ENCODE peak calls at places on chromosomes 11 and 22, in eight cellular contexts. One of them, this sample, is unnamed.
A peak's percentile ranks its signal among the peaks of the same experiment; 100 is the strongest.

GRCh38 chr11:109929308-109929707 is 163.9 kb upstream of the ZC3H12C start:
- DNase-seq in T follicular helper cell: no peak
- DNase-seq in HCEC 1CT: no peak
- DNase-seq in NCI-H774: no peak
- DNase-seq in stimulated activated CD8-positive, alpha-beta memory T cell treated with anti-CD3 and anti-CD28 coated beads, Interleukin-12 subunit alpha, Interleukin-12 subunit beta, amount 100 ng/mL, for 4 hours: no peak
- DNase-seq in T-helper 22 cell: no peak
- DNase-seq in activated B cell treated with CpG ODN at 0.5 μM for 24 hours: no peak
- DNase-seq in colonic mucosa: no peak
- DNase-seq in this sample: no peak

GRCh38 chr11:34157163-34157562 is 51.7 kb downstream of the NAT10 start:
- DNase-seq in NCI-H774: no peak
- DNase-seq in activated B cell treated with CpG ODN at 0.5 μM for 24 hours: no peak
- DNase-seq in colonic mucosa: no peak
- DNase-seq in HCEC 1CT: no peak
- DNase-seq in T-helper 22 cell: no peak
- DNase-seq in stimulated activated CD8-positive, alpha-beta memory T cell treated with anti-CD3 and anti-CD28 coated beads, Interleukin-12 subunit alpha, Interleukin-12 subunit beta, amount 100 ng/mL, for 4 hours: no peak
- DNase-seq in T follicular helper cell: no peak
- DNase-seq in this sample: no peak

GRCh38 chr11:20634044-20634443 is 34.6 kb downstream of the SLC6A5 start:
- DNase-seq in T-helper 22 cell: no peak
- DNase-seq in HCEC 1CT: no peak
- DNase-seq in stimulated activated CD8-positive, alpha-beta memory T cell treated with anti-CD3 and anti-CD28 coated beads, Interleukin-12 subunit alpha, Interleukin-12 subunit beta, amount 100 ng/mL, for 4 hours: no peak
- DNase-seq in activated B cell treated with CpG ODN at 0.5 μM for 24 hours: no peak
- DNase-seq in NCI-H774: no peak
- DNase-seq in T follicular helper cell: no peak
- DNase-seq in colonic mucosa: no peak
- DNase-seq in this sample: no peak

GRCh38 chr11:67273260-67273990 is 7.2 kb downstream of the GRK2 start:
- DNase-seq in stimulated activated CD8-positive, alpha-beta memory T cell treated with anti-CD3 and anti-CD28 coated beads, Interleukin-12 subunit alpha, Interleukin-12 subunit beta, amount 100 ng/mL, for 4 hours: no peak
- DNase-seq in NCI-H774: no peak
- DNase-seq in T-helper 22 cell: no peak
- DNase-seq in activated B cell treated with CpG ODN at 0.5 μM for 24 hours: peak; percentile 40
- DNase-seq in colonic mucosa: no peak
- DNase-seq in T follicular helper cell: no peak
- DNase-seq in HCEC 1CT: no peak
- DNase-seq in this sample: no peak

GRCh38 chr11:134052395-134052987 is 16.4 kb upstream of the JAM3 start:
- DNase-seq in activated B cell treated with CpG ODN at 0.5 μM for 24 hours: no peak
- DNase-seq in NCI-H774: no peak
- DNase-seq in T follicular helper cell: no peak
- DNase-seq in T-helper 22 cell: no peak
- DNase-seq in stimulated activated CD8-positive, alpha-beta memory T cell treated with anti-CD3 and anti-CD28 coated beads, Interleukin-12 subunit alpha, Interleukin-12 subunit beta, amount 100 ng/mL, for 4 hours: no peak
- DNase-seq in colonic mucosa: no peak
- DNase-seq in HCEC 1CT: no peak
- DNase-seq in this sample: no peak

GRCh38 chr22:30506507-30506968 is 1.0 kb upstream of the SEC14L4 start:
- DNase-seq in T-helper 22 cell: no peak
- DNase-seq in activated B cell treated with CpG ODN at 0.5 μM for 24 hours: no peak
- DNase-seq in NCI-H774: no peak
- DNase-seq in colonic mucosa: no peak
- DNase-seq in stimulated activated CD8-positive, alpha-beta memory T cell treated with anti-CD3 and anti-CD28 coated beads, Interleukin-12 subunit alpha, Interleukin-12 subunit beta, amount 100 ng/mL, for 4 hours: no peak
- DNase-seq in HCEC 1CT: no peak
- DNase-seq in T follicular helper cell: no peak
- DNase-seq in this sample: no peak

GRCh38 chr22:47549741-47550340 is 787.4 kb downstream of the TBC1D22A start:
- DNase-seq in stimulated activated CD8-positive, alpha-beta memory T cell treated with anti-CD3 and anti-CD28 coated beads, Interleukin-12 subunit alpha, Interleukin-12 subunit beta, amount 100 ng/mL, for 4 hours: no peak
- DNase-seq in T follicular helper cell: no peak
- DNase-seq in colonic mucosa: no peak
- DNase-seq in activated B cell treated with CpG ODN at 0.5 μM for 24 hours: no peak
- DNase-seq in NCI-H774: no peak
- DNase-seq in HCEC 1CT: no peak
- DNase-seq in T-helper 22 cell: no peak
- DNase-seq in this sample: no peak

GRCh38 chr22:47201996-47202818 is 439.8 kb downstream of the TBC1D22A start:
- DNase-seq in stimulated activated CD8-positive, alpha-beta memory T cell treated with anti-CD3 and anti-CD28 coated beads, Interleukin-12 subunit alpha, Interleukin-12 subunit beta, amount 100 ng/mL, for 4 hours: no peak
- DNase-seq in T follicular helper cell: no peak
- DNase-seq in HCEC 1CT: no peak
- DNase-seq in NCI-H774: no peak
- DNase-seq in colonic mucosa: peak; percentile 9
- DNase-seq in T-helper 22 cell: no peak
- DNase-seq in activated B cell treated with CpG ODN at 0.5 μM for 24 hours: no peak
- DNase-seq in this sample: no peak

GRCh38 chr11:36088234-36088975 is 144.5 kb downstream of the LDLRAD3 start:
- DNase-seq in activated B cell treated with CpG ODN at 0.5 μM for 24 hours: no peak
- DNase-seq in T-helper 22 cell: no peak
- DNase-seq in NCI-H774: no peak
- DNase-seq in colonic mucosa: no peak
- DNase-seq in HCEC 1CT: no peak
- DNase-seq in stimulated activated CD8-positive, alpha-beta memory T cell treated with anti-CD3 and anti-CD28 coated beads, Interleukin-12 subunit alpha, Interleukin-12 subunit beta, amount 100 ng/mL, for 4 hours: no peak
- DNase-seq in T follicular helper cell: no peak
- DNase-seq in this sample: no peak

GRCh38 chr11:57322881-57323467 is 1.8 kb downstream of the TNKS1BP1 start:
- DNase-seq in colonic mucosa: no peak
- DNase-seq in activated B cell treated with CpG ODN at 0.5 μM for 24 hours: no peak
- DNase-seq in T follicular helper cell: no peak
- DNase-seq in stimulated activated CD8-positive, alpha-beta memory T cell treated with anti-CD3 and anti-CD28 coated beads, Interleukin-12 subunit alpha, Interleukin-12 subunit beta, amount 100 ng/mL, for 4 hours: no peak
- DNase-seq in NCI-H774: no peak
- DNase-seq in HCEC 1CT: no peak
- DNase-seq in T-helper 22 cell: no peak
- DNase-seq in this sample: no peak

GRCh38 chr11:4697583-4697982 is at the start of gene OR51E2:
- DNase-seq in NCI-H774: no peak
- DNase-seq in activated B cell treated with CpG ODN at 0.5 μM for 24 hours: no peak
- DNase-seq in stimulated activated CD8-positive, alpha-beta memory T cell treated with anti-CD3 and anti-CD28 coated beads, Interleukin-12 subunit alpha, Interleukin-12 subunit beta, amount 100 ng/mL, for 4 hours: no peak
- DNase-seq in T follicular helper cell: no peak
- DNase-seq in T-helper 22 cell: no peak
- DNase-seq in HCEC 1CT: peak; percentile 44
- DNase-seq in colonic mucosa: no peak
- DNase-seq in this sample: no peak

GRCh38 chr11:74142624-74143023 is 28.2 kb downstream of the C2CD3 start:
- DNase-seq in NCI-H774: no peak
- DNase-seq in HCEC 1CT: peak; percentile 76
- DNase-seq in T-helper 22 cell: no peak
- DNase-seq in colonic mucosa: no peak
- DNase-seq in stimulated activated CD8-positive, alpha-beta memory T cell treated with anti-CD3 and anti-CD28 coated beads, Interleukin-12 subunit alpha, Interleukin-12 subunit beta, amount 100 ng/mL, for 4 hours: no peak
- DNase-seq in activated B cell treated with CpG ODN at 0.5 μM for 24 hours: no peak
- DNase-seq in T follicular helper cell: no peak
- DNase-seq in this sample: no peak

GRCh38 chr22:45239378-45240136 is 1.1 kb downstream of the KIAA0930 start:
- DNase-seq in NCI-H774: no peak
- DNase-seq in activated B cell treated with CpG ODN at 0.5 μM for 24 hours: no peak
- DNase-seq in T follicular helper cell: no peak
- DNase-seq in HCEC 1CT: no peak
- DNase-seq in T-helper 22 cell: no peak
- DNase-seq in colonic mucosa: no peak
- DNase-seq in stimulated activated CD8-positive, alpha-beta memory T cell treated with anti-CD3 and anti-CD28 coated beads, Interleukin-12 subunit alpha, Interleukin-12 subunit beta, amount 100 ng/mL, for 4 hours: no peak
- DNase-seq in this sample: no peak

GRCh38 chr22:50276143-50276542 is 6.0 kb upstream of the MAPK11 start:
- DNase-seq in NCI-H774: no peak
- DNase-seq in stimulated activated CD8-positive, alpha-beta memory T cell treated with anti-CD3 and anti-CD28 coated beads, Interleukin-12 subunit alpha, Interleukin-12 subunit beta, amount 100 ng/mL, for 4 hours: no peak
- DNase-seq in HCEC 1CT: no peak
- DNase-seq in colonic mucosa: peak; percentile 74
- DNase-seq in T follicular helper cell: no peak
- DNase-seq in activated B cell treated with CpG ODN at 0.5 μM for 24 hours: no peak
- DNase-seq in T-helper 22 cell: peak; percentile 33
- DNase-seq in this sample: no peak

GRCh38 chr22:26462051-26462450 is 21.5 kb downstream of the HPS4 start:
- DNase-seq in colonic mucosa: no peak
- DNase-seq in activated B cell treated with CpG ODN at 0.5 μM for 24 hours: no peak
- DNase-seq in stimulated activated CD8-positive, alpha-beta memory T cell treated with anti-CD3 and anti-CD28 coated beads, Interleukin-12 subunit alpha, Interleukin-12 subunit beta, amount 100 ng/mL, for 4 hours: no peak
- DNase-seq in T follicular helper cell: no peak
- DNase-seq in T-helper 22 cell: no peak
- DNase-seq in HCEC 1CT: no peak
- DNase-seq in NCI-H774: no peak
- DNase-seq in this sample: no peak

GRCh38 chr11:61337706-61338268 is 4.8 kb downstream of the TKFC start:
- DNase-seq in NCI-H774: no peak
- DNase-seq in colonic mucosa: no peak
- DNase-seq in T follicular helper cell: no peak
- DNase-seq in stimulated activated CD8-positive, alpha-beta memory T cell treated with anti-CD3 and anti-CD28 coated beads, Interleukin-12 subunit alpha, Interleukin-12 subunit beta, amount 100 ng/mL, for 4 hours: no peak
- DNase-seq in HCEC 1CT: no peak
- DNase-seq in activated B cell treated with CpG ODN at 0.5 μM for 24 hours: no peak
- DNase-seq in T-helper 22 cell: no peak
- DNase-seq in this sample: no peak

GRCh38 chr11:44351898-44352498 is 42.1 kb upstream of the ALX4 start:
- DNase-seq in T-helper 22 cell: no peak
- DNase-seq in NCI-H774: no peak
- DNase-seq in stimulated activated CD8-positive, alpha-beta memory T cell treated with anti-CD3 and anti-CD28 coated beads, Interleukin-12 subunit alpha, Interleukin-12 subunit beta, amount 100 ng/mL, for 4 hours: no peak
- DNase-seq in HCEC 1CT: no peak
- DNase-seq in colonic mucosa: no peak
- DNase-seq in T follicular helper cell: no peak
- DNase-seq in activated B cell treated with CpG ODN at 0.5 μM for 24 hours: no peak
- DNase-seq in this sample: no peak

GRCh38 chr11:102530558-102530957 is at the start of gene MMP7:
- DNase-seq in HCEC 1CT: peak; percentile 34
- DNase-seq in T-helper 22 cell: no peak
- DNase-seq in colonic mucosa: no peak
- DNase-seq in activated B cell treated with CpG ODN at 0.5 μM for 24 hours: no peak
- DNase-seq in stimulated activated CD8-positive, alpha-beta memory T cell treated with anti-CD3 and anti-CD28 coated beads, Interleukin-12 subunit alpha, Interleukin-12 subunit beta, amount 100 ng/mL, for 4 hours: no peak
- DNase-seq in NCI-H774: peak; percentile 71
- DNase-seq in T follicular helper cell: no peak
- DNase-seq in this sample: no peak

GRCh38 chr22:35150163-35151107 is 84.5 kb downstream of the ISX start:
- DNase-seq in colonic mucosa: peak; percentile 77
- DNase-seq in stimulated activated CD8-positive, alpha-beta memory T cell treated with anti-CD3 and anti-CD28 coated beads, Interleukin-12 subunit alpha, Interleukin-12 subunit beta, amount 100 ng/mL, for 4 hours: peak; percentile 20
- DNase-seq in T-helper 22 cell: no peak
- DNase-seq in NCI-H774: no peak
- DNase-seq in HCEC 1CT: peak; percentile 14
- DNase-seq in activated B cell treated with CpG ODN at 0.5 μM for 24 hours: peak; percentile 44
- DNase-seq in T follicular helper cell: peak; percentile 18
- DNase-seq in this sample: peak; percentile 15

GRCh38 chr22:27877501-27877900 is 41.6 kb downstream of the PITPNB start:
- DNase-seq in stimulated activated CD8-positive, alpha-beta memory T cell treated with anti-CD3 and anti-CD28 coated beads, Interleukin-12 subunit alpha, Interleukin-12 subunit beta, amount 100 ng/mL, for 4 hours: no peak
- DNase-seq in HCEC 1CT: no peak
- DNase-seq in NCI-H774: no peak
- DNase-seq in colonic mucosa: no peak
- DNase-seq in activated B cell treated with CpG ODN at 0.5 μM for 24 hours: no peak
- DNase-seq in T-helper 22 cell: no peak
- DNase-seq in T follicular helper cell: no peak
- DNase-seq in this sample: no peak

GRCh38 chr22:24514241-24515024 is 19.3 kb downstream of the UPB1 start:
- DNase-seq in activated B cell treated with CpG ODN at 0.5 μM for 24 hours: no peak
- DNase-seq in HCEC 1CT: no peak
- DNase-seq in T-helper 22 cell: no peak
- DNase-seq in stimulated activated CD8-positive, alpha-beta memory T cell treated with anti-CD3 and anti-CD28 coated beads, Interleukin-12 subunit alpha, Interleukin-12 subunit beta, amount 100 ng/mL, for 4 hours: no peak
- DNase-seq in NCI-H774: no peak
- DNase-seq in colonic mucosa: peak; percentile 59
- DNase-seq in T follicular helper cell: no peak
- DNase-seq in this sample: no peak

GRCh38 chr11:43812471-43812870 is 68.2 kb upstream of the ALKBH3 start:
- DNase-seq in T follicular helper cell: no peak
- DNase-seq in stimulated activated CD8-positive, alpha-beta memory T cell treated with anti-CD3 and anti-CD28 coated beads, Interleukin-12 subunit alpha, Interleukin-12 subunit beta, amount 100 ng/mL, for 4 hours: no peak
- DNase-seq in T-helper 22 cell: no peak
- DNase-seq in colonic mucosa: no peak
- DNase-seq in NCI-H774: no peak
- DNase-seq in HCEC 1CT: no peak
- DNase-seq in activated B cell treated with CpG ODN at 0.5 μM for 24 hours: no peak
- DNase-seq in this sample: no peak

GRCh38 chr11:44120169-44120568 is 24.7 kb downstream of the EXT2 start:
- DNase-seq in activated B cell treated with CpG ODN at 0.5 μM for 24 hours: no peak
- DNase-seq in T follicular helper cell: no peak
- DNase-seq in NCI-H774: no peak
- DNase-seq in colonic mucosa: no peak
- DNase-seq in T-helper 22 cell: no peak
- DNase-seq in stimulated activated CD8-positive, alpha-beta memory T cell treated with anti-CD3 and anti-CD28 coated beads, Interleukin-12 subunit alpha, Interleukin-12 subunit beta, amount 100 ng/mL, for 4 hours: no peak
- DNase-seq in HCEC 1CT: no peak
- DNase-seq in this sample: no peak

GRCh38 chr11:65528819-65529350 is 4.0 kb downstream of the SCYL1 start:
- DNase-seq in T follicular helper cell: no peak
- DNase-seq in NCI-H774: no peak
- DNase-seq in HCEC 1CT: no peak
- DNase-seq in T-helper 22 cell: no peak
- DNase-seq in activated B cell treated with CpG ODN at 0.5 μM for 24 hours: no peak
- DNase-seq in stimulated activated CD8-positive, alpha-beta memory T cell treated with anti-CD3 and anti-CD28 coated beads, Interleukin-12 subunit alpha, Interleukin-12 subunit beta, amount 100 ng/mL, for 4 hours: no peak
- DNase-seq in colonic mucosa: no peak
- DNase-seq in this sample: no peak

GRCh38 chr11:125886997-125887372 is 483 bp upstream of the HYLS1 start:
- DNase-seq in activated B cell treated with CpG ODN at 0.5 μM for 24 hours: no peak
- DNase-seq in T follicular helper cell: no peak
- DNase-seq in NCI-H774: peak; percentile 78
- DNase-seq in T-helper 22 cell: peak; percentile 28
- DNase-seq in HCEC 1CT: no peak
- DNase-seq in stimulated activated CD8-positive, alpha-beta memory T cell treated with anti-CD3 and anti-CD28 coated beads, Interleukin-12 subunit alpha, Interleukin-12 subunit beta, amount 100 ng/mL, for 4 hours: no peak
- DNase-seq in colonic mucosa: peak; percentile 50
- DNase-seq in this sample: no peak

GRCh38 chr11:130399196-130399595 is 29.2 kb downstream of the ADAMTS8 start:
- DNase-seq in activated B cell treated with CpG ODN at 0.5 μM for 24 hours: no peak
- DNase-seq in T follicular helper cell: no peak
- DNase-seq in NCI-H774: no peak
- DNase-seq in stimulated activated CD8-positive, alpha-beta memory T cell treated with anti-CD3 and anti-CD28 coated beads, Interleukin-12 subunit alpha, Interleukin-12 subunit beta, amount 100 ng/mL, for 4 hours: no peak
- DNase-seq in HCEC 1CT: no peak
- DNase-seq in T-helper 22 cell: no peak
- DNase-seq in colonic mucosa: no peak
- DNase-seq in this sample: no peak

GRCh38 chr11:120037111-120037510 is 100.8 kb downstream of the TRIM29 start:
- DNase-seq in stimulated activated CD8-positive, alpha-beta memory T cell treated with anti-CD3 and anti-CD28 coated beads, Interleukin-12 subunit alpha, Interleukin-12 subunit beta, amount 100 ng/mL, for 4 hours: no peak
- DNase-seq in T follicular helper cell: no peak
- DNase-seq in T-helper 22 cell: no peak
- DNase-seq in HCEC 1CT: no peak
- DNase-seq in activated B cell treated with CpG ODN at 0.5 μM for 24 hours: no peak
- DNase-seq in NCI-H774: no peak
- DNase-seq in colonic mucosa: no peak
- DNase-seq in this sample: no peak

GRCh38 chr11:15807827-15808226 is 548.5 kb downstream of the SOX6 start:
- DNase-seq in T-helper 22 cell: no peak
- DNase-seq in colonic mucosa: no peak
- DNase-seq in T follicular helper cell: no peak
- DNase-seq in NCI-H774: no peak
- DNase-seq in stimulated activated CD8-positive, alpha-beta memory T cell treated with anti-CD3 and anti-CD28 coated beads, Interleukin-12 subunit alpha, Interleukin-12 subunit beta, amount 100 ng/mL, for 4 hours: no peak
- DNase-seq in HCEC 1CT: no peak
- DNase-seq in activated B cell treated with CpG ODN at 0.5 μM for 24 hours: no peak
- DNase-seq in this sample: no peak

GRCh38 chr22:20656516-20656901 is 117.4 kb upstream of the SERPIND1 start:
- DNase-seq in HCEC 1CT: no peak
- DNase-seq in colonic mucosa: no peak
- DNase-seq in T-helper 22 cell: no peak
- DNase-seq in NCI-H774: no peak
- DNase-seq in stimulated activated CD8-positive, alpha-beta memory T cell treated with anti-CD3 and anti-CD28 coated beads, Interleukin-12 subunit alpha, Interleukin-12 subunit beta, amount 100 ng/mL, for 4 hours: no peak
- DNase-seq in activated B cell treated with CpG ODN at 0.5 μM for 24 hours: no peak
- DNase-seq in T follicular helper cell: no peak
- DNase-seq in this sample: no peak

GRCh38 chr11:89182773-89183172 is 5.1 kb downstream of the TYR start:
- DNase-seq in activated B cell treated with CpG ODN at 0.5 μM for 24 hours: no peak
- DNase-seq in T-helper 22 cell: no peak
- DNase-seq in HCEC 1CT: no peak
- DNase-seq in T follicular helper cell: no peak
- DNase-seq in NCI-H774: no peak
- DNase-seq in colonic mucosa: no peak
- DNase-seq in stimulated activated CD8-positive, alpha-beta memory T cell treated with anti-CD3 and anti-CD28 coated beads, Interleukin-12 subunit alpha, Interleukin-12 subunit beta, amount 100 ng/mL, for 4 hours: no peak
- DNase-seq in this sample: no peak

GRCh38 chr22:27133951-27134664 is 476.7 kb downstream of the MIAT start:
- DNase-seq in T follicular helper cell: no peak
- DNase-seq in activated B cell treated with CpG ODN at 0.5 μM for 24 hours: no peak
- DNase-seq in stimulated activated CD8-positive, alpha-beta memory T cell treated with anti-CD3 and anti-CD28 coated beads, Interleukin-12 subunit alpha, Interleukin-12 subunit beta, amount 100 ng/mL, for 4 hours: no peak
- DNase-seq in NCI-H774: no peak
- DNase-seq in HCEC 1CT: peak; percentile 78
- DNase-seq in colonic mucosa: no peak
- DNase-seq in T-helper 22 cell: no peak
- DNase-seq in this sample: no peak

GRCh38 chr11:19259487-19260345 is 19.0 kb upstream of the E2F8 start:
- DNase-seq in HCEC 1CT: peak; percentile 37
- DNase-seq in colonic mucosa: peak; percentile 78
- DNase-seq in NCI-H774: peak; percentile 47
- DNase-seq in T follicular helper cell: peak; percentile 36
- DNase-seq in stimulated activated CD8-positive, alpha-beta memory T cell treated with anti-CD3 and anti-CD28 coated beads, Interleukin-12 subunit alpha, Interleukin-12 subunit beta, amount 100 ng/mL, for 4 hours: no peak
- DNase-seq in T-helper 22 cell: no peak
- DNase-seq in activated B cell treated with CpG ODN at 0.5 μM for 24 hours: peak; percentile 45
- DNase-seq in this sample: peak; percentile 28

GRCh38 chr22:39661842-39662676 is 91.5 kb downstream of the CACNA1I start:
- DNase-seq in colonic mucosa: peak; percentile 80
- DNase-seq in HCEC 1CT: no peak
- DNase-seq in T follicular helper cell: peak; percentile 79
- DNase-seq in NCI-H774: no peak
- DNase-seq in activated B cell treated with CpG ODN at 0.5 μM for 24 hours: peak; percentile 41
- DNase-seq in stimulated activated CD8-positive, alpha-beta memory T cell treated with anti-CD3 and anti-CD28 coated beads, Interleukin-12 subunit alpha, Interleukin-12 subunit beta, amount 100 ng/mL, for 4 hours: peak; percentile 39
- DNase-seq in T-helper 22 cell: peak; percentile 74
- DNase-seq in this sample: peak; percentile 76

GRCh38 chr11:44876923-44877322 is 73.8 kb downstream of the TP53I11 start:
- DNase-seq in T follicular helper cell: no peak
- DNase-seq in activated B cell treated with CpG ODN at 0.5 μM for 24 hours: no peak
- DNase-seq in T-helper 22 cell: no peak
- DNase-seq in NCI-H774: no peak
- DNase-seq in stimulated activated CD8-positive, alpha-beta memory T cell treated with anti-CD3 and anti-CD28 coated beads, Interleukin-12 subunit alpha, Interleukin-12 subunit beta, amount 100 ng/mL, for 4 hours: no peak
- DNase-seq in HCEC 1CT: no peak
- DNase-seq in colonic mucosa: no peak
- DNase-seq in this sample: no peak